ENCODE peak calls at places on chromosomes 11 and 22, in five cellular contexts. G, A, L, K and U are unnamed samples.

GRCh38 chr11:10762185-10762584 is 11.1 kb downstream of the CTR9 start:
- DNase-seq in G (no peak), A (no peak), L (no peak), K (no peak), U (no peak)

GRCh38 chr11:23755769-23756168 is 741.1 kb upstream of the LUZP2 start:
- DNase-seq in G (no peak), A (no peak), L (no peak), K (no peak), U (no peak)

GRCh38 chr11:35470616-35471015 is 51.3 kb upstream of the SLC1A2 start:
- DNase-seq in G (no peak), A (no peak), L (no peak), K (no peak), U (no peak)

GRCh38 chr11:134346976-134347350 is 15.2 kb downstream of the GLB1L2 start:
- DNase-seq in G (no peak), A (no peak), L (no peak), K (no peak), U (no peak)

GRCh38 chr22:23763579-23764331 is 965 bp downstream of the C22orf15 start:
- DNase-seq in G (no peak), A (no peak), L (no peak), K (no peak), U (no peak)

GRCh38 chr11:36713715-36714114 is 115.7 kb upstream of the RAG2 start:
- DNase-seq in G (no peak), A (no peak), L (no peak), K (no peak), U (no peak)

GRCh38 chr22:37906364-37907008 is 389 bp downstream of the MICALL1 start:
- DNase-seq in G (no peak), A (peak; percentile 15), L (no peak), K (no peak), U (no peak)

GRCh38 chr11:73752903-73753302 is 8.0 kb downstream of the RAB6A start:
- DNase-seq in G (no peak), A (no peak), L (no peak), K (no peak), U (no peak)

GRCh38 chr22:24054356-24054755 is 43.3 kb downstream of the CABIN1 start:
- DNase-seq in G (no peak), A (no peak), L (no peak), K (no peak), U (no peak)